ENCODE peak calls at places on chromosome 21, in nine cellular contexts. One of them, this sample, is unnamed.
A peak's percentile ranks its signal among the peaks of the same experiment; 100 is the strongest.

GRCh38 chr21:42215942-42216725 is 2.8 kb upstream of the ABCG1 start:
- DNase-seq in NCI-H226: no peak
- DNase-seq in SHP77: no peak
- DNase-seq in cardiac fibroblast: no peak
- DNase-seq in amniotic stem cell: no peak
- DNase-seq in AG09319: no peak
- DNase-seq in ovary: no peak
- DNase-seq in choroid plexus epithelial cell: no peak
- DNase-seq in stimulated activated CD4-positive, alpha-beta T cell treated with anti-CD3 and anti-CD28 coated beads, Interleukin-2, amount 100 ng/mL, for 24 hours: no peak
- DNase-seq in this sample: no peak

GRCh38 chr21:40717008-40717407 is 129.9 kb downstream of the DSCAM start:
- DNase-seq in cardiac fibroblast: no peak
- DNase-seq in AG09319: no peak
- DNase-seq in amniotic stem cell: no peak
- DNase-seq in NCI-H226: no peak
- DNase-seq in ovary: no peak
- DNase-seq in stimulated activated CD4-positive, alpha-beta T cell treated with anti-CD3 and anti-CD28 coated beads, Interleukin-2, amount 100 ng/mL, for 24 hours: no peak
- DNase-seq in SHP77: no peak
- DNase-seq in choroid plexus epithelial cell: no peak
- DNase-seq in this sample: no peak

GRCh38 chr21:31798842-31799691 is 67.1 kb upstream of the SCAF4 start:
- DNase-seq in stimulated activated CD4-positive, alpha-beta T cell treated with anti-CD3 and anti-CD28 coated beads, Interleukin-2, amount 100 ng/mL, for 24 hours: no peak
- DNase-seq in choroid plexus epithelial cell: no peak
- DNase-seq in cardiac fibroblast: no peak
- DNase-seq in amniotic stem cell: no peak
- DNase-seq in SHP77: no peak
- DNase-seq in NCI-H226: no peak
- DNase-seq in ovary: no peak
- DNase-seq in AG09319: no peak
- DNase-seq in this sample: peak; percentile 7

GRCh38 chr21:38918629-38919346 is 113.1 kb downstream of the ETS2 start:
- DNase-seq in ovary: no peak
- DNase-seq in AG09319: no peak
- DNase-seq in stimulated activated CD4-positive, alpha-beta T cell treated with anti-CD3 and anti-CD28 coated beads, Interleukin-2, amount 100 ng/mL, for 24 hours: no peak
- DNase-seq in NCI-H226: no peak
- DNase-seq in amniotic stem cell: no peak
- DNase-seq in cardiac fibroblast: no peak
- DNase-seq in choroid plexus epithelial cell: no peak
- DNase-seq in SHP77: no peak
- DNase-seq in this sample: peak; percentile 26

GRCh38 chr21:42507418-42507817 is 6.2 kb upstream of the SLC37A1 start:
- DNase-seq in cardiac fibroblast: no peak
- DNase-seq in AG09319: no peak
- DNase-seq in choroid plexus epithelial cell: no peak
- DNase-seq in SHP77: no peak
- DNase-seq in stimulated activated CD4-positive, alpha-beta T cell treated with anti-CD3 and anti-CD28 coated beads, Interleukin-2, amount 100 ng/mL, for 24 hours: peak; percentile 3
- DNase-seq in ovary: no peak
- DNase-seq in NCI-H226: no peak
- DNase-seq in amniotic stem cell: no peak
- DNase-seq in this sample: no peak

GRCh38 chr21:37463083-37463780 is 96.7 kb downstream of the DYRK1A start:
- DNase-seq in ovary: no peak
- DNase-seq in NCI-H226: peak; percentile 70
- DNase-seq in SHP77: no peak
- DNase-seq in choroid plexus epithelial cell: peak; percentile 75
- DNase-seq in cardiac fibroblast: peak; percentile 70
- DNase-seq in amniotic stem cell: no peak
- DNase-seq in AG09319: no peak
- DNase-seq in stimulated activated CD4-positive, alpha-beta T cell treated with anti-CD3 and anti-CD28 coated beads, Interleukin-2, amount 100 ng/mL, for 24 hours: peak; percentile 35
- DNase-seq in this sample: no peak

GRCh38 chr21:38080888-38081287 is 164.6 kb upstream of the KCNJ6 start:
- DNase-seq in amniotic stem cell: no peak
- DNase-seq in ovary: no peak
- DNase-seq in stimulated activated CD4-positive, alpha-beta T cell treated with anti-CD3 and anti-CD28 coated beads, Interleukin-2, amount 100 ng/mL, for 24 hours: no peak
- DNase-seq in cardiac fibroblast: no peak
- DNase-seq in choroid plexus epithelial cell: no peak
- DNase-seq in NCI-H226: no peak
- DNase-seq in SHP77: no peak
- DNase-seq in AG09319: no peak
- DNase-seq in this sample: no peak

GRCh38 chr21:32186843-32187242 is 92.0 kb downstream of the MIS18A start:
- DNase-seq in stimulated activated CD4-positive, alpha-beta T cell treated with anti-CD3 and anti-CD28 coated beads, Interleukin-2, amount 100 ng/mL, for 24 hours: no peak
- DNase-seq in AG09319: no peak
- DNase-seq in choroid plexus epithelial cell: no peak
- DNase-seq in SHP77: no peak
- DNase-seq in amniotic stem cell: no peak
- DNase-seq in ovary: no peak
- DNase-seq in NCI-H226: no peak
- DNase-seq in cardiac fibroblast: no peak
- DNase-seq in this sample: no peak

GRCh38 chr21:25115021-25115420 is 492.3 kb downstream of the MRPL39 start:
- DNase-seq in amniotic stem cell: no peak
- DNase-seq in NCI-H226: peak; percentile 14
- DNase-seq in AG09319: no peak
- DNase-seq in choroid plexus epithelial cell: no peak
- DNase-seq in SHP77: no peak
- DNase-seq in cardiac fibroblast: no peak
- DNase-seq in stimulated activated CD4-positive, alpha-beta T cell treated with anti-CD3 and anti-CD28 coated beads, Interleukin-2, amount 100 ng/mL, for 24 hours: no peak
- DNase-seq in ovary: no peak
- DNase-seq in this sample: no peak

GRCh38 chr21:25734654-25735220 is at the start of the genes ATP5PF and GABPA:
- DNase-seq in cardiac fibroblast: peak; percentile 99
- DNase-seq in stimulated activated CD4-positive, alpha-beta T cell treated with anti-CD3 and anti-CD28 coated beads, Interleukin-2, amount 100 ng/mL, for 24 hours: peak; percentile 98
- DNase-seq in SHP77: peak; percentile 96
- DNase-seq in AG09319: peak; percentile 97
- DNase-seq in amniotic stem cell: peak; percentile 99
- DNase-seq in choroid plexus epithelial cell: peak; percentile 100
- DNase-seq in NCI-H226: peak; percentile 95
- DNase-seq in ovary: peak; percentile 97
- DNase-seq in this sample: peak; percentile 97

GRCh38 chr21:45957986-45958610 is 23.5 kb upstream of the COL6A1 start:
- DNase-seq in NCI-H226: no peak
- DNase-seq in AG09319: peak; percentile 71
- DNase-seq in amniotic stem cell: no peak
- DNase-seq in stimulated activated CD4-positive, alpha-beta T cell treated with anti-CD3 and anti-CD28 coated beads, Interleukin-2, amount 100 ng/mL, for 24 hours: no peak
- DNase-seq in choroid plexus epithelial cell: peak; percentile 47
- DNase-seq in SHP77: no peak
- DNase-seq in ovary: peak; percentile 63
- DNase-seq in cardiac fibroblast: peak; percentile 93
- DNase-seq in this sample: no peak

GRCh38 chr21:44845418-44846200 is 27.7 kb upstream of the SUMO3 start:
- DNase-seq in stimulated activated CD4-positive, alpha-beta T cell treated with anti-CD3 and anti-CD28 coated beads, Interleukin-2, amount 100 ng/mL, for 24 hours: peak; percentile 60
- DNase-seq in ovary: peak; percentile 29
- DNase-seq in AG09319: no peak
- DNase-seq in choroid plexus epithelial cell: peak; percentile 72
- DNase-seq in cardiac fibroblast: peak; percentile 79
- DNase-seq in amniotic stem cell: no peak
- DNase-seq in SHP77: no peak
- DNase-seq in NCI-H226: peak; percentile 72
- DNase-seq in this sample: no peak

GRCh38 chr21:46171996-46172862 is 12.0 kb downstream of the SPATC1L start:
- DNase-seq in amniotic stem cell: no peak
- DNase-seq in ovary: no peak
- DNase-seq in choroid plexus epithelial cell: no peak
- DNase-seq in stimulated activated CD4-positive, alpha-beta T cell treated with anti-CD3 and anti-CD28 coated beads, Interleukin-2, amount 100 ng/mL, for 24 hours: no peak
- DNase-seq in NCI-H226: no peak
- DNase-seq in cardiac fibroblast: no peak
- DNase-seq in AG09319: no peak
- DNase-seq in SHP77: no peak
- DNase-seq in this sample: peak; percentile 38

GRCh38 chr21:29114765-29115164 is 15.7 kb upstream of the MAP3K7CL start:
- DNase-seq in NCI-H226: peak; percentile 88
- DNase-seq in choroid plexus epithelial cell: peak; percentile 100
- DNase-seq in AG09319: peak; percentile 23
- DNase-seq in stimulated activated CD4-positive, alpha-beta T cell treated with anti-CD3 and anti-CD28 coated beads, Interleukin-2, amount 100 ng/mL, for 24 hours: no peak
- DNase-seq in amniotic stem cell: no peak
- DNase-seq in cardiac fibroblast: peak; percentile 24
- DNase-seq in ovary: no peak
- DNase-seq in SHP77: no peak
- DNase-seq in this sample: no peak

GRCh38 chr21:33196956-33197374 is 32.8 kb upstream of the IFNAR2 start:
- DNase-seq in NCI-H226: peak; percentile 25
- DNase-seq in cardiac fibroblast: peak; percentile 72
- DNase-seq in amniotic stem cell: peak; percentile 32
- DNase-seq in stimulated activated CD4-positive, alpha-beta T cell treated with anti-CD3 and anti-CD28 coated beads, Interleukin-2, amount 100 ng/mL, for 24 hours: peak; percentile 61
- DNase-seq in choroid plexus epithelial cell: peak; percentile 75
- DNase-seq in SHP77: peak; percentile 73
- DNase-seq in AG09319: no peak
- DNase-seq in ovary: peak; percentile 76
- DNase-seq in this sample: peak; percentile 78

GRCh38 chr21:17542371-17542992 is 29.6 kb downstream of the CXADR start:
- DNase-seq in cardiac fibroblast: peak; percentile 16
- DNase-seq in SHP77: no peak
- DNase-seq in choroid plexus epithelial cell: peak; percentile 51
- DNase-seq in ovary: no peak
- DNase-seq in AG09319: no peak
- DNase-seq in amniotic stem cell: no peak
- DNase-seq in NCI-H226: no peak
- DNase-seq in stimulated activated CD4-positive, alpha-beta T cell treated with anti-CD3 and anti-CD28 coated beads, Interleukin-2, amount 100 ng/mL, for 24 hours: no peak
- DNase-seq in this sample: no peak